ENCODE peak calls at places on chromosomes 2 and 18, in five cellular contexts. O is foreskin fibroblast, L is heart left ventricle, A is mesothelial cell of epicardium, W is HCT116. K is an unnamed sample.
A peak's percentile ranks its signal among the peaks of the same experiment; 100 is the strongest.

GRCh38 chr2:70367722-70368323 is 66.0 kb upstream of the FAM136A start:
- DNase-seq in W (peak; percentile 15), O (peak; percentile 8), A (no peak), L (no peak), K (no peak)

GRCh38 chr2:38176619-38177021 is 100.7 kb upstream of the CYP1B1 start:
- DNase-seq in A (no peak), W (no peak), L (no peak), O (peak; percentile 77), K (no peak)

GRCh38 chr2:112724611-112725525 is 4.0 kb downstream of the NT5DC4 start:
- DNase-seq in L (no peak), W (no peak), O (peak; percentile 61), A (no peak), K (peak; percentile 50)

GRCh38 chr2:167579826-167580225 is 667.6 kb downstream of the STK39 start:
- DNase-seq in W (no peak), L (no peak), A (no peak), O (peak; percentile 4), K (no peak)

GRCh38 chr2:84874381-84875212 is 6.3 kb downstream of the TRABD2A start:
- DNase-seq in O (peak; percentile 53), W (no peak), A (no peak), L (no peak), K (no peak)

GRCh38 chr2:101546376-101547058 is 71.6 kb upstream of the RFX8 start:
- DNase-seq in A (no peak), L (no peak), O (peak; percentile 74), W (peak; percentile 7), K (no peak)

GRCh38 chr2:101696272-101697123 is 1.0 kb upstream of the MAP4K4 start:
- DNase-seq in A (no peak), O (peak; percentile 55), L (peak; percentile 31), W (no peak), K (no peak)

GRCh38 chr2:177430425-177430824 is 37.9 kb downstream of the AGPS start:
- DNase-seq in O (no peak), A (no peak), W (no peak), L (no peak), K (no peak)

GRCh38 chr18:76545433-76546281 is 50.6 kb upstream of the ZNF516 start:
- DNase-seq in L (no peak), W (no peak), A (no peak), O (no peak), K (no peak)

GRCh38 chr2:160411167-160411566 is 82.4 kb downstream of the RBMS1 start:
- DNase-seq in O (peak; percentile 61), W (no peak), L (no peak), A (no peak), K (no peak)

GRCh38 chr2:119028327-119029174 is 86.6 kb downstream of the MARCO start:
- DNase-seq in O (peak; percentile 60), A (no peak), L (no peak), W (peak; percentile 48), K (peak; percentile 54)

GRCh38 chr18:22167471-22168151 is 1.8 kb upstream of the GATA6 start:
- DNase-seq in W (no peak), L (no peak), O (peak; percentile 33), A (no peak), K (peak; percentile 43)

GRCh38 chr18:8706545-8706980 is 1.2 kb downstream of the MTCL1 start:
- DNase-seq in W (no peak), L (no peak), O (peak; percentile 36), A (no peak), K (no peak)

GRCh38 chr2:186098821-186099220 is 360.2 kb downstream of the FSIP2 start:
- DNase-seq in L (no peak), W (no peak), O (no peak), A (no peak), K (no peak)

GRCh38 chr18:58235001-58235436 is 191.0 kb downstream of the NEDD4L start:
- DNase-seq in O (no peak), L (no peak), W (no peak), A (no peak), K (no peak)

GRCh38 chr2:230864605-230865323 is at the start of gene ITM2C:
- DNase-seq in A (peak; percentile 66), W (peak; percentile 27), O (peak; percentile 85), L (peak; percentile 70), K (peak; percentile 82)

GRCh38 chr2:224466315-224466714 is 64.4 kb upstream of the FAM124B start:
- DNase-seq in L (no peak), W (no peak), A (no peak), O (no peak), K (no peak)

GRCh38 chr2:240981871-240982800 is 16.3 kb upstream of the SNED1 start:
- DNase-seq in W (no peak), A (peak; percentile 10), L (no peak), O (no peak), K (no peak)

GRCh38 chr2:120802161-120802560 is 66.5 kb downstream of the GLI2 start:
- DNase-seq in W (no peak), A (no peak), L (no peak), O (peak; percentile 33), K (no peak)

GRCh38 chr18:68991281-68991680 is 193.4 kb downstream of the CCDC102B start:
- DNase-seq in A (no peak), W (no peak), L (no peak), O (peak; percentile 33), K (no peak)

GRCh38 chr2:204277226-204277625 is 268.0 kb upstream of the PARD3B start:
- DNase-seq in L (no peak), W (no peak), O (no peak), A (no peak), K (no peak)

GRCh38 chr18:22667616-22668422 is 250.1 kb upstream of the CTAGE1 start:
- DNase-seq in L (no peak), A (no peak), W (peak; percentile 34), O (peak; percentile 87), K (no peak)

GRCh38 chr2:45134726-45135125 is 125.5 kb upstream of the SIX2 start:
- DNase-seq in O (peak; percentile 53), L (no peak), A (no peak), W (no peak), K (no peak)

GRCh38 chr2:68436270-68436669 is 30.8 kb downstream of the FBXO48 start:
- DNase-seq in W (no peak), A (no peak), L (no peak), O (no peak), K (no peak)

GRCh38 chr2:39158351-39158750 is 37.5 kb upstream of the SOS1 start:
- DNase-seq in L (no peak), A (no peak), W (no peak), O (no peak), K (no peak)

GRCh38 chr2:150296795-150297546 is 190.5 kb downstream of the RND3 start:
- DNase-seq in O (peak; percentile 73), L (no peak), W (no peak), A (no peak), K (no peak)

GRCh38 chr18:22347624-22348511 is 69.8 kb downstream of the CTAGE1 start:
- DNase-seq in O (peak; percentile 24), W (no peak), L (peak; percentile 52), A (no peak), K (no peak)

GRCh38 chr2:46645681-46646162 is 166.4 kb downstream of the TMEM247 start:
- DNase-seq in O (peak; percentile 87), L (peak; percentile 45), W (no peak), A (no peak), K (no peak)

GRCh38 chr2:3785220-3785889 is 82.0 kb downstream of the DCDC2C start:
- DNase-seq in A (no peak), O (no peak), W (no peak), L (no peak), K (no peak)

DNA sequence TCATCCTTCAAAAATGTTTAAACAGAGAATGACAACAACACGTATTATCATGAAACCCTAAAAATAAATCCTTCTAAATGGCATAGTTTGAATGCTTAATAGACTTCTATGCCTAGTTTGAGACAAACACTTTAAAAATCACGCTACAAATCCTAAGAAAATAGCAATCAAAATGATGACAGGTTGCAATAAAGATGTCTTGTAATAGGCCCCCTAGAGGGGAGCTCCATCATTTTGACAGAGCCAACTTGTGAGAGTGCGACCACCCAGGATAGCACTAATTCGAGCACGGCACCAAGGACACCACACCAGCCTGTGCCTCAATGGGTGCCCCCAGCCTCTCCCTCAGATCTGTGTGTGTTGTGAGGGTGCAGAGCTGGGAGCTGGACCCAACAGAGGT is 241.3 kb upstream of the PXDN start:
- DNase-seq in A (no peak), W (no peak), O (no peak), L (no peak), K (no peak)
- TF ChIP-seq CTCF in A (no peak), W (no peak), O (no peak), L (no peak), K (no peak)

GRCh38 chr18:62458346-62458745 is 64.5 kb upstream of the ZCCHC2 start:
- DNase-seq in O (no peak), W (no peak), L (no peak), A (no peak), K (no peak)
- TF ChIP-seq CTCF in O (no peak), W (peak; percentile 8), L (no peak), A (no peak), K (no peak)

DNA sequence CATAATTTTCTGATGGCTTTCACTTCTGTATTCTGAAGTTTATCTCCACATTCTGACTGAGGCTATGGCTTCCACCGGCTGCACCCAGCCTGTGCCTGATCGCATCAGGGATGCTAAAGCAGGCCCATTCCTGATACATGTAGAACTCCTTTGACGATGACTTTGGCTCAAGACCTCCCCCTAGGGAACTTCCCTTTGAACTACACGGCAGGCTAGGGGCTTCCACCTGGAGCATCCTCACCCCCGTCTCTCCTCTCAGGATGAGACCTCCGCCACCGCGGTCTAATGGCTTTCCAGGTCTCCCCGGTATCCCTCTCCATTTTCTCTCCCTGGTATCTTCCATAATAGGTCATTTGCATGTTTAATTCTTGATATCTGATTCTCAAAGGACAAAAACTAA is 214.9 kb upstream of the CHST9 start:
- DNase-seq in A (no peak), L (no peak), W (no peak), O (no peak), K (peak; percentile 29)
- TF ChIP-seq CTCF in A (no peak), L (no peak), W (no peak), O (no peak), K (peak; percentile 38)

DNA sequence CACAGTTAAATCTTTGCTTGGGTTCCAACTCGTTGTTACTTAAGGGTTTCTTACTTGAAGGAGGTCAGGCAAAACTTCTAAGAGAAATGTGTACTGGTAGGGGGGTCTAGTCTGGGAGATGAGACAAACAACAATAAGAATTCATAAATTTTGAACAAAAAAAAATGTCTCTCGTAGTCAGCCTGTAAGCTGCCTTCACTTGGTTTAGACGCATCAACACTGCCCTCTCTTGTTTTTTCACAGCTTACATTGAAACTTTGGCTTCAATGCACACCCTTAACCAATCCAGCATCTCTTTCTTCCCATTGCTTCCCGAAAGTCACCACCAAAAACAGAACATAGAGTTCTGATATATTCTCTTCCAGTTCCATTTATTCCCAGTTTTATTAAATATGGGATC is 576.4 kb upstream of the PIK3C3 start:
- DNase-seq in O (peak; percentile 49), W (no peak), A (no peak), L (no peak), K (no peak)
- TF ChIP-seq CTCF in O (peak; percentile 36), W (no peak), A (no peak), L (no peak), K (no peak)